ENCODE peak calls at places on chromosomes 16 and 17, in eight cellular contexts. One of them, this sample, is unnamed.

GRCh38 chr16:58366247-58367031 is 25.8 kb upstream of the GINS3 start:
- DNase-seq in cardiac muscle cell: no peak
- DNase-seq in fibroblast of lung: peak
- DNase-seq in psoas muscle: no peak
- DNase-seq in activated naive CD4-positive, alpha-beta T cell: no peak
- DNase-seq in activated T-helper 1 cell treated with Interleukin-2 at 50 U/mL for 16 hours: no peak
- DNase-seq in NCI-H345: no peak
- DNase-seq in fibroblast of gingiva: no peak
- DNase-seq in this sample: peak

GRCh38 chr16:85451646-85452363 is 161.3 kb upstream of the GSE1 start:
- DNase-seq in cardiac muscle cell: no peak
- DNase-seq in fibroblast of lung: no peak
- DNase-seq in psoas muscle: no peak
- DNase-seq in activated naive CD4-positive, alpha-beta T cell: no peak
- DNase-seq in activated T-helper 1 cell treated with Interleukin-2 at 50 U/mL for 16 hours: no peak
- DNase-seq in NCI-H345: peak
- DNase-seq in fibroblast of gingiva: no peak
- DNase-seq in this sample: no peak

GRCh38 chr16:70520612-70521297 is 2.6 kb downstream of the COG4 start:
- DNase-seq in cardiac muscle cell: no peak
- DNase-seq in fibroblast of lung: peak
- DNase-seq in psoas muscle: no peak
- DNase-seq in activated naive CD4-positive, alpha-beta T cell: no peak
- DNase-seq in activated T-helper 1 cell treated with Interleukin-2 at 50 U/mL for 16 hours: no peak
- DNase-seq in NCI-H345: no peak
- DNase-seq in fibroblast of gingiva: peak
- DNase-seq in this sample: no peak

GRCh38 chr16:28494141-28494851 is at the start of gene APOBR:
- DNase-seq in cardiac muscle cell: no peak
- DNase-seq in fibroblast of lung: no peak
- DNase-seq in psoas muscle: no peak
- DNase-seq in activated naive CD4-positive, alpha-beta T cell: peak
- DNase-seq in activated T-helper 1 cell treated with Interleukin-2 at 50 U/mL for 16 hours: peak
- DNase-seq in NCI-H345: no peak
- DNase-seq in fibroblast of gingiva: no peak
- DNase-seq in this sample: no peak

GRCh38 chr16:77660311-77660710 is 62.0 kb upstream of the NUDT7 start:
- DNase-seq in cardiac muscle cell: peak
- DNase-seq in fibroblast of lung: peak
- DNase-seq in psoas muscle: no peak
- DNase-seq in activated naive CD4-positive, alpha-beta T cell: no peak
- DNase-seq in activated T-helper 1 cell treated with Interleukin-2 at 50 U/mL for 16 hours: no peak
- DNase-seq in NCI-H345: peak
- DNase-seq in fibroblast of gingiva: peak
- DNase-seq in this sample: peak

GRCh38 chr16:83661656-83662055 is 146.1 kb upstream of the HSBP1 start:
- DNase-seq in cardiac muscle cell: no peak
- DNase-seq in fibroblast of lung: no peak
- DNase-seq in psoas muscle: no peak
- DNase-seq in activated naive CD4-positive, alpha-beta T cell: no peak
- DNase-seq in activated T-helper 1 cell treated with Interleukin-2 at 50 U/mL for 16 hours: no peak
- DNase-seq in NCI-H345: no peak
- DNase-seq in fibroblast of gingiva: no peak
- DNase-seq in this sample: no peak

GRCh38 chr16:17369441-17369951 is 101.3 kb downstream of the XYLT1 start:
- DNase-seq in cardiac muscle cell: no peak
- DNase-seq in fibroblast of lung: no peak
- DNase-seq in psoas muscle: peak
- DNase-seq in activated naive CD4-positive, alpha-beta T cell: no peak
- DNase-seq in activated T-helper 1 cell treated with Interleukin-2 at 50 U/mL for 16 hours: peak
- DNase-seq in NCI-H345: no peak
- DNase-seq in fibroblast of gingiva: no peak
- DNase-seq in this sample: no peak

GRCh38 chr17:81512560-81512983 is at the start of gene ACTG1:
- DNase-seq in cardiac muscle cell: peak
- DNase-seq in fibroblast of lung: peak
- DNase-seq in psoas muscle: peak
- DNase-seq in activated naive CD4-positive, alpha-beta T cell: peak
- DNase-seq in activated T-helper 1 cell treated with Interleukin-2 at 50 U/mL for 16 hours: peak
- DNase-seq in NCI-H345: peak
- DNase-seq in fibroblast of gingiva: peak
- DNase-seq in this sample: peak

GRCh38 chr16:35562919-35563318 is 2103.5 kb downstream of the TP53TG3F start:
- DNase-seq in cardiac muscle cell: no peak
- DNase-seq in fibroblast of lung: no peak
- DNase-seq in psoas muscle: no peak
- DNase-seq in activated naive CD4-positive, alpha-beta T cell: no peak
- DNase-seq in activated T-helper 1 cell treated with Interleukin-2 at 50 U/mL for 16 hours: no peak
- DNase-seq in NCI-H345: no peak
- DNase-seq in fibroblast of gingiva: no peak
- DNase-seq in this sample: no peak